ENCODE peak calls at places on chromosomes 7 and 10, in seven cellular contexts. L, Z, H, I, O, W and K are unnamed samples. For H3K27me3, the result is how much of the 10 kb centered on the place peaks cover.

GRCh38 chr7:77453531-77453930 is 37.4 kb upstream of the GSAP start:
- DNase-seq in L (no peak), Z (no peak), H (peak), I (no peak), O (peak), W (no peak), K (no peak)

GRCh38 chr10:95466450-95466849 is 94.7 kb downstream of the SORBS1 start:
- DNase-seq in L (no peak), Z (no peak), H (no peak), I (no peak), O (no peak), W (no peak), K (no peak)

GRCh38 chr7:44935016-44935415 is 43.8 kb downstream of the MYO1G start:
- DNase-seq in L (no peak), Z (no peak), H (no peak), I (no peak), O (no peak), W (no peak), K (no peak)

GRCh38 chr7:33880787-33881186 is 24.6 kb upstream of the BMPER start:
- DNase-seq in L (no peak), Z (no peak), H (peak), I (no peak), O (peak), W (no peak), K (no peak)

GRCh38 chr10:12340371-12340770 is 9.0 kb upstream of the CAMK1D start:
- DNase-seq in L (no peak), Z (no peak), H (no peak), I (no peak), O (no peak), W (no peak), K (no peak)

GRCh38 chr10:69869291-69869841 is 67.7 kb downstream of the COL13A1 start:
- DNase-seq in L (no peak), Z (no peak), H (peak), I (peak), O (peak), W (no peak), K (no peak)

GRCh38 chr7:18906901-18907300 is 210.5 kb downstream of the TWIST1 start:
- DNase-seq in L (no peak), Z (no peak), H (peak), I (no peak), O (no peak), W (no peak), K (no peak)

GRCh38 chr7:94303736-94304135 is 91.0 kb upstream of the COL1A2 start:
- DNase-seq in L (peak), Z (no peak), H (no peak), I (peak), O (peak), W (no peak), K (no peak)

GRCh38 chr7:44646176-44646920 is 39.9 kb downstream of the OGDH start:
- DNase-seq in L (no peak), Z (no peak), H (no peak), I (no peak), O (no peak), W (no peak), K (no peak)

GRCh38 chr10:119113805-119114732 is 10.2 kb downstream of the DENND10 start:
- DNase-seq in L (no peak), Z (no peak), H (peak), I (no peak), O (peak), W (no peak), K (no peak)

GRCh38 chr7:113561446-113561845 is 357.4 kb downstream of the PPP1R3A start:
- DNase-seq in L (no peak), Z (no peak), H (no peak), I (no peak), O (peak), W (no peak), K (no peak)

GRCh38 chr10:70458329-70459060 is 17.0 kb upstream of the NODAL start:
- DNase-seq in L (peak), Z (no peak), H (peak), I (peak), O (peak), W (peak), K (no peak)

GRCh38 chr10:131859341-131860020 is 41.3 kb upstream of the PPP2R2D start:
- DNase-seq in L (no peak), Z (no peak), H (no peak), I (no peak), O (no peak), W (no peak), K (no peak)

GRCh38 chr10:19592276-19592675 is 224.0 kb upstream of the PLXDC2 start:
- DNase-seq in L (no peak), Z (no peak), H (peak), I (no peak), O (peak), W (peak), K (no peak)

GRCh38 chr7:87152897-87153641 is 816 bp downstream of the DMTF1 start:
- DNase-seq in L (peak), Z (peak), H (peak), I (peak), O (peak), W (peak), K (no peak)

GRCh38 chr10:79187545-79187940 is 118.8 kb downstream of the ZMIZ1 start:
- DNase-seq in L (no peak), Z (no peak), H (no peak), I (no peak), O (no peak), W (no peak), K (no peak)

GRCh38 chr10:25786181-25786580 is 147.8 kb upstream of the MYO3A start:
- DNase-seq in L (no peak), Z (no peak), H (no peak), I (no peak), O (no peak), W (no peak), K (no peak)

GRCh38 chr7:27192546-27193334 is 7.2 kb downstream of the HOXA13 start:
- DNase-seq in L (no peak), Z (no peak), H (peak), I (peak), O (no peak), W (no peak), K (no peak)

GRCh38 chr10:62582804-62583208 is 208.6 kb downstream of the ZNF365 start:
- DNase-seq in L (no peak), Z (no peak), H (peak), I (peak), O (peak), W (peak), K (no peak)

GRCh38 chr10:73923935-73924598 is 13.1 kb downstream of the PLAU start:
- DNase-seq in L (no peak), Z (no peak), H (no peak), I (no peak), O (no peak), W (no peak), K (no peak)

GRCh38 chr10:15439381-15439837 is 68.3 kb upstream of the FAM171A1 start:
- DNase-seq in L (peak), Z (no peak), H (no peak), I (peak), O (peak), W (peak), K (no peak)

GRCh38 chr10:46523119-46523880 is 33.2 kb downstream of the GPRIN2 start:
- DNase-seq in L (peak), Z (no peak), H (peak), I (peak), O (no peak), W (no peak), K (no peak)

GRCh38 chr7:129550673-129551360 is 48.5 kb downstream of the SMKR1 start:
- DNase-seq in L (no peak), Z (no peak), H (no peak), I (no peak), O (no peak), W (no peak), K (no peak)

GRCh38 chr7:17486835-17487234 is 188.4 kb downstream of the AHR start:
- DNase-seq in L (no peak), Z (no peak), H (no peak), I (no peak), O (no peak), W (no peak), K (no peak)

GRCh38 chr10:128932071-128932820 is 534.8 kb upstream of the MGMT start:
- DNase-seq in L (no peak), Z (no peak), H (no peak), I (no peak), O (no peak), W (no peak), K (no peak)

GRCh38 chr10:6512182-6512581 is 67.9 kb downstream of the PRKCQ start:
- DNase-seq in L (no peak), Z (no peak), H (no peak), I (no peak), O (no peak), W (no peak), K (no peak)

GRCh38 chr7:7190142-7190541 is 7.8 kb downstream of the C1GALT1 start:
- DNase-seq in L (no peak), Z (no peak), H (no peak), I (no peak), O (peak), W (no peak), K (no peak)

GRCh38 chr10:122282909-122283308 is 11.8 kb downstream of the BTBD16 start:
- DNase-seq in L (no peak), Z (no peak), H (no peak), I (no peak), O (no peak), W (no peak), K (no peak)

GRCh38 chr10:135601-136464 is 578 bp downstream of the ZMYND11 start:
- DNase-seq in L (peak), Z (peak), H (peak), I (peak), O (peak), W (peak), K (peak)

GRCh38 chr10:93280121-93280698 is 201.9 kb downstream of the MYOF start:
- DNase-seq in L (no peak), Z (no peak), H (no peak), I (no peak), O (no peak), W (no peak), K (no peak)

GRCh38 chr7:87712571-87712970 is 84.4 kb downstream of the RUNDC3B start:
- DNase-seq in L (no peak), Z (peak), H (no peak), I (no peak), O (peak), W (no peak), K (no peak)

GRCh38 chr7:801940-802364 is 30.3 kb upstream of the SUN1 start:
- DNase-seq in L (peak), Z (no peak), H (no peak), I (peak), O (no peak), W (peak), K (no peak)

GRCh38 chr10:97874332-97874731 is 24.7 kb downstream of the GOLGA7B start:
- DNase-seq in L (no peak), Z (no peak), H (no peak), I (no peak), O (no peak), W (no peak), K (no peak)

GRCh38 chr7:102446387-102447156 is 13.2 kb downstream of the ORAI2 start:
- DNase-seq in L (no peak), Z (peak), H (no peak), I (peak), O (no peak), W (no peak), K (no peak)

GRCh38 chr7:122885583-122886356 is 490 bp downstream of the CADPS2 start:
- DNase-seq in L (peak), Z (peak), H (peak), I (peak), O (no peak), W (peak), K (peak)

GRCh38 chr10:2094171-2094570 is 356.8 kb upstream of the ADARB2 start:
- DNase-seq in L (no peak), Z (no peak), H (no peak), I (no peak), O (no peak), W (no peak), K (no peak)

GRCh38 chr10:27240891-27241639 is 468 bp upstream of the ACBD5 start:
- DNase-seq in L (peak), Z (peak), H (peak), I (peak), O (no peak), W (peak), K (peak)

GRCh38 chr10:64396105-64396504 is 874.9 kb downstream of the REEP3 start:
- DNase-seq in L (no peak), Z (no peak), H (peak), I (no peak), O (peak), W (no peak), K (no peak)

GRCh38 chr7:100897111-100897608 is 1.5 kb upstream of the ACHE start:
- DNase-seq in L (peak), Z (no peak), H (peak), I (peak), O (no peak), W (peak), K (no peak)

DNA sequence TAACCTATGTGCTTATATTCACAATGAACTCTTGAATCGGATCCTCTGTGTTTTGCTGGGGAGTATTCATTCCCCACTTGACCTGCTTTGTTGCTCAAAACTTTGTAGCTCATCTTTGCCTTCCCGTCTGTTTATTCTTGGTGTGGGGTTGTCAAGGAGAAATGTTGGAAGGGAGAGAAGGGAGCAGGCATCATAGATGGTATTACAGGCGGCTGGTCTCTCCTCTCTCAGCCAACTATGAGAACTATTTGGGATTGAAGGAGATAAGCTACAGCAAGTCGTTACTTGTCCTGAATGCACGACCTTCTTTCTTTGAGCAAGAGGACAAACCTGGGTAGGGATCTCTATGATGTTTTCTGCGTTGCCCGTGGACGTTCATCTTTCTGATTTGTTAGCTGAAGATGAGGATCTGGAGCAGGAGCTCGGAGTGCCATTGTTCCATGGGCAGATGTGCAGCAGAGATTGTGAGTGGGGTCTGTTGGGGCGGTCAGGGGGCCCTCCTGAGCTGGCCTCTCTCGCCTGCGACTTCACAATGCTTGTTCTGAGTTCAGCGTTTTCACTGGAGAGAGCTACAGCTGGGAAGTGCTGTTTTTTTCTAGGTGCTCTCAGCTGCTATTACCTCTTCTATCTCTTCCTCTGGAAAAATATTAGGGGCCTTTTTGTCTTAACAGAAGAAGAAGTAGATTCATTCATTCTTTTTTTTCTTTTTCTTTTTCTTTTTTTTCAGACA is 126.9 kb upstream of the KLF6 start:
- DNase-seq in L (no peak), Z (no peak), H (no peak), I (no peak), O (peak), W (no peak), K (no peak)
- H3K27me3 ChIP-seq in L (under half), Z (under half), H (under half), I (under half), O (under half), W (under half), K (under half)

DNA sequence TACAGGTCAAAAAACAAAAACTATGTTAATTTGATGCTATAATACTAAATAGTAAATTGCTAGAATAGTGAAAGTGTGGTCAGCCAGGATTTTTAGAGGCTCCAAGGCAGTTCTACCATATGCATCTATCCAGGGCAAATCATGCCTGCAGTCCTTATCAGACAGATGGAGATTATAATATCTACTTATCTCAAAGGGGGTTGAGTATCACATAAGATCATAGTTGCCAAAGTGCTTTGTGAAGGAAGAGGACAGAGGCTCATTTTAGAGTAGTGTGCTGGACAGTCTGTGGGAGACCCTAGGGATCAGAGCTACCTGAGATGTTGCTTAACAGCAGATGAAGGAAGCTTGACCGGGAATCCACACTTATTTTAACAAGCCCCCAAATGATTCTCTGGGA is 3.2 kb downstream of the ICA1 start:
- DNase-seq in L (no peak), Z (no peak), H (no peak), I (no peak), O (no peak), W (no peak), K (no peak)
- H3K27me3 ChIP-seq in L (under half), Z (under half), H (under half), I (under half), O (under half), W (under half), K (under half)

GRCh38 chr10:23193435-23194074 is 1.4 kb downstream of the PTF1A start:
- DNase-seq in L (no peak), Z (no peak), H (no peak), I (no peak), O (no peak), W (no peak), K (no peak)

GRCh38 chr10:23194471-23194965 is 2.4 kb downstream of the PTF1A start:
- DNase-seq in L (no peak), Z (no peak), H (no peak), I (no peak), O (no peak), W (no peak), K (no peak)

GRCh38 chr10:23196201-23196600 is 4.1 kb downstream of the PTF1A start:
- DNase-seq in L (no peak), Z (no peak), H (no peak), I (no peak), O (no peak), W (no peak), K (no peak)

GRCh38 chr10:23195846-23196200 is 3.7 kb downstream of the PTF1A start:
- DNase-seq in L (no peak), Z (no peak), H (no peak), I (no peak), O (no peak), W (no peak), K (no peak)

DNA sequence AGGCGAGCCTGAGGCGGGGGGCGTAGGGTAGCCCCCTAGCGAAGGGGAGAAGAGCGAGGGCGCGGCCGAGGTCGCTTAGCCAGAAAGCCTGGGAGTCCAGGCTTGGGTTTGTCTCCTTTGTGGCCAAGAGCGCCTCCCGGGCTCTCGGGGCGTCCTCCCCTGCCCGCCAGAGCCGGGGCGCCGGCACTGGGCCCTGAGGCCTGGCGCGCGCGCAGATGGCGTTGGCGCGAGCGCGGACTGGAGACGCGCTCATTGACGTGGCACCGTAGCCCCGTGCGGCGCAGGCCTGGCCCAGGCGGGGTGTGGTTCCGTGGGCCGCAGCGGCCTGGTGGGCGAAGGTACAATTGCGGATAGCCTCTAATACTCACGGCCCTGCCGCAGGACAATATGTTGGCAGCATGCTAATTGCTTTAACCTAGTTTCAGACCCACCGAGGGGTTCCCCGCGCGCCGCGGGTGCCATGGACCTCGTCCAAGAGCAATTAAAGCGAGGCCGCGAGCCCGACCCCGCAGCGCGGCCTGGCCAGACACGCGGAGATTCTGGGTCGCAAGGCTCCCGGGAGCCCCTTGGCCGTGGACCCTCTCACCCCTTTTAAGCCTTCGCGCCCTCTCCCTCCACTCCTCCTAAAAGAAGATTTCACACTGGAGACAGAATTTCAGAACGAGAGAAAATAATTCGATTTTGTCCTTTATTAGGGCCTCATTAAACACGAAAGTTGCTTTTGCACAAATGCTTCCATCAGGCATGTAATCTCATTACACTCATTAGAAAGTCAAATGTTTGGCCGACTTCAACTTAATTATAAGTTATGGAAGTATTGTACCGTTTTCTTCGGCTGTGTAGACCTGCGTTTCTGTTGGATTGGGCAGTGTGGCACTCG is 3.1 kb downstream of the PTF1A start:
- DNase-seq in L (no peak), Z (no peak), H (no peak), I (no peak), O (no peak), W (no peak), K (no peak)
- H3K27me3 ChIP-seq in L (under half), Z (under half), H (under half), I (half or more), O (half or more), W (half or more), K (under half)

DNA sequence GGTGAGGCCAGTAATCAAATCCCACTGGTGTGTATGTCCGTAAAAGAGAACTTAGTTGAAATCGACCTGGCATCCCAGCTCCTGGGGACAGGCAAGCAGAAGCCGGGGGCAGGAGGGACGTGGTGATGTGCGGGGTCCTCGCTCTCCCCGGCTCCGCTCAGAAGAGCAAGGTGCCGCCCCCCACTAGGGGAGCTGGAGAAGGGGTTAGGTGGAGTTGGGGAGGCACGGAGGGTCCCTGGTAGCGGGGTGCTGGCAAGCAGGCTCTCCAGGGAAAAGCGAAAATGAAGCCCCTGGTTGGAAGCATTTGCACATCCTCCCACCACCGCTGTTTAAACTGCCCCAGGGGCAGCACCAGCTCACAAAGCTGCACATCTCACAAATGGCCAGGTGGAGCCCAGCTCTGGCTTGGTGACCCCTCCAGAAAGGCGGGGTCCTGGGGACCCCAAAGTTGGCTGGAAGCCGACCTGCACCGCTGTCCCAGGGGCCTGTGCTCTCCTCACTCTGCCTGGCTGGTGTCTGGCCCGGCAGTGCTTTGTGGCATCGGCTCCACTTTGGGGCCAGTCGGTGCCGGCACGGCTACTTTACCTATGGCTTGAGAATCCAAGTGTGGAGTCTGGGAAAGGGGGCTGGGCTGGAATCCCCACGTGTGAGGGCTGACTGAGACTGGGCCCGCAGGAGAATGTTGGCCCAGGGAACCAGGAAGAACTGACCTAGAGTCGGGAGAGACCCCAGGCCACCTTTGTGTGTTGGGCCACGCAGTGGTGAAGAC is 2.9 kb upstream of the CFAP46 start:
- DNase-seq in L (no peak), Z (no peak), H (no peak), I (no peak), O (no peak), W (no peak), K (no peak)
- H3K27me3 ChIP-seq in L (under half), Z (half or more), H (under half), I (under half), O (under half), W (under half), K (under half)